ENCODE peak calls at places on chromosomes 2 and 18, in four cellular contexts. E, X, A and U are unnamed samples.

GRCh38 chr2:239383036-239383795 is 17.6 kb downstream of the HDAC4 start:
- DNase-seq in E (no peak), X (no peak), A (no peak), U (no peak)

GRCh38 chr18:21194871-21195771 is 46.9 kb upstream of the GREB1L start:
- DNase-seq in E (peak), X (no peak), A (peak), U (peak)

GRCh38 chr2:98716786-98717185 is 14.1 kb downstream of the MGAT4A start:
- DNase-seq in E (no peak), X (no peak), A (no peak), U (no peak)

GRCh38 chr18:8063733-8064132 is 496.6 kb downstream of the PTPRM start:
- DNase-seq in E (no peak), X (no peak), A (no peak), U (no peak)

GRCh38 chr18:6239716-6240115 is 175.0 kb downstream of the L3MBTL4 start:
- DNase-seq in E (no peak), X (no peak), A (no peak), U (no peak)

GRCh38 chr2:15894459-15895144 is 45.7 kb upstream of the MYCN start:
- DNase-seq in E (no peak), X (no peak), A (no peak), U (no peak)

GRCh38 chr2:42925742-42926437 is 133.5 kb upstream of the HAAO start:
- DNase-seq in E (no peak), X (no peak), A (no peak), U (peak)

GRCh38 chr2:220006152-220006551 is 378.7 kb downstream of the SLC4A3 start:
- DNase-seq in E (no peak), X (no peak), A (no peak), U (no peak)

GRCh38 chr18:63850010-63850409 is 37.5 kb upstream of the SERPINB2 start:
- DNase-seq in E (no peak), X (peak), A (peak), U (peak)

GRCh38 chr2:137770161-137770560 is 194.1 kb upstream of the HNMT start:
- DNase-seq in E (no peak), X (no peak), A (no peak), U (no peak)

GRCh38 chr18:73007195-73007934 is 139.6 kb upstream of the NETO1 start:
- DNase-seq in E (no peak), X (no peak), A (no peak), U (no peak)

GRCh38 chr2:212114489-212114888 is 424.1 kb downstream of the ERBB4 start:
- DNase-seq in E (no peak), X (no peak), A (no peak), U (no peak)

GRCh38 chr2:99403524-99403923 is 66.3 kb downstream of the EIF5B start:
- DNase-seq in E (no peak), X (peak), A (no peak), U (peak)

GRCh38 chr2:56009758-56010534 is 86.4 kb upstream of the EFEMP1 start:
- DNase-seq in E (no peak), X (no peak), A (no peak), U (peak)

GRCh38 chr2:16179701-16180402 is 239.5 kb downstream of the MYCN start:
- DNase-seq in E (no peak), X (peak), A (no peak), U (no peak)

GRCh38 chr2:152504618-152505017 is 169.6 kb downstream of the FMNL2 start:
- DNase-seq in E (no peak), X (no peak), A (no peak), U (no peak)

GRCh38 chr2:15608392-15608761 is 16.7 kb downstream of the DDX1 start:
- DNase-seq in E (no peak), X (no peak), A (no peak), U (no peak)

GRCh38 chr2:10478916-10479315 is 30.8 kb upstream of the ODC1 start:
- DNase-seq in E (no peak), X (no peak), A (no peak), U (no peak)

GRCh38 chr2:181474227-181474626 is 17.0 kb downstream of the ITGA4 start:
- DNase-seq in E (no peak), X (no peak), A (no peak), U (no peak)

GRCh38 chr2:190571666-190572065 is 37.1 kb upstream of the NEMP2 start:
- DNase-seq in E (no peak), X (no peak), A (no peak), U (no peak)

GRCh38 chr18:39167990-39168389 is 1602.4 kb upstream of the CELF4 start:
- DNase-seq in E (no peak), X (no peak), A (no peak), U (no peak)

GRCh38 chr2:196926562-196927317 is at the start of gene PGAP1:
- DNase-seq in E (peak), X (peak), A (peak), U (peak)

GRCh38 chr2:46634905-46635304 is 155.5 kb downstream of the TMEM247 start:
- DNase-seq in E (no peak), X (no peak), A (no peak), U (no peak)

GRCh38 chr2:238509151-238509820 is 82.6 kb downstream of the ASB1 start:
- DNase-seq in E (no peak), X (peak), A (no peak), U (no peak)

GRCh38 chr2:134402385-134402784 is 148.5 kb downstream of the MGAT5 start:
- DNase-seq in E (no peak), X (no peak), A (no peak), U (peak)

GRCh38 chr2:109385506-109385905 is 228.3 kb downstream of the SEPTIN10 start:
- DNase-seq in E (no peak), X (no peak), A (no peak), U (no peak)

GRCh38 chr2:52933878-52934277 is 833.7 kb upstream of the CHAC2 start:
- DNase-seq in E (no peak), X (no peak), A (no peak), U (no peak)

GRCh38 chr2:240921319-240922233 is 15.4 kb downstream of the CROCC2 start:
- DNase-seq in E (no peak), X (peak), A (no peak), U (no peak)

GRCh38 chr18:2982452-2983172 is 30.3 kb downstream of the LPIN2 start:
- DNase-seq in E (peak), X (no peak), A (no peak), U (peak)

GRCh38 chr2:150080115-150080514 is 407.4 kb downstream of the RND3 start:
- DNase-seq in E (no peak), X (no peak), A (no peak), U (no peak)

GRCh38 chr2:176093889-176094232 is 1.3 kb downstream of the HOXD13 start:
- DNase-seq in E (no peak), X (no peak), A (no peak), U (no peak)

GRCh38 chr2:158505448-158505934 is 48.7 kb downstream of the PKP4 start:
- DNase-seq in E (peak), X (no peak), A (no peak), U (no peak)

GRCh38 chr2:158499383-158499782 is 42.6 kb downstream of the PKP4 start:
- DNase-seq in E (no peak), X (no peak), A (no peak), U (no peak)

GRCh38 chr2:158501301-158501700 is 44.5 kb downstream of the PKP4 start:
- DNase-seq in E (no peak), X (no peak), A (no peak), U (no peak)

GRCh38 chr2:158504088-158504487 is 47.3 kb downstream of the PKP4 start:
- DNase-seq in E (no peak), X (no peak), A (no peak), U (peak)

DNA sequence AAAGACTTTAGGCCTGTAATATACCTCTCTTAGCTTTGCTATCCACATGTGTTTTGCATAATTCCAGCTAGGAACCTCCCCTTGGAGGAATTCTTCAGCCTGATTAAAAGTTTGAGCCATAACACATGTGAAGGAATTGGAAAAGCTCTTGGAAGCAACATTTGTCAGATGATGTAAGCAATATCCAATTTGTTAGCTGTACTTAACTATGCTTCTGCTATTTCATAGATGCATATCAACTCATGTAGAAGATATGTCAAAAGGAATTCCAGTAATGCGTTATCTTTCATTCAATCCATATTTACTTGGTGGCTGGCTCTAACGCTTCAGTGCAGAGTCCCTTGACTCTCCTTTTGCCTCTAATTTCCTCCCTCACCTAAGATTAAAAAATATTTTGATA is 46.2 kb downstream of the PKP4 start:
- DNase-seq in E (no peak), X (no peak), A (no peak), U (peak)
- TF ChIP-seq ELF4 in E (no peak), X (no peak), A (no peak), U (no peak)

DNA sequence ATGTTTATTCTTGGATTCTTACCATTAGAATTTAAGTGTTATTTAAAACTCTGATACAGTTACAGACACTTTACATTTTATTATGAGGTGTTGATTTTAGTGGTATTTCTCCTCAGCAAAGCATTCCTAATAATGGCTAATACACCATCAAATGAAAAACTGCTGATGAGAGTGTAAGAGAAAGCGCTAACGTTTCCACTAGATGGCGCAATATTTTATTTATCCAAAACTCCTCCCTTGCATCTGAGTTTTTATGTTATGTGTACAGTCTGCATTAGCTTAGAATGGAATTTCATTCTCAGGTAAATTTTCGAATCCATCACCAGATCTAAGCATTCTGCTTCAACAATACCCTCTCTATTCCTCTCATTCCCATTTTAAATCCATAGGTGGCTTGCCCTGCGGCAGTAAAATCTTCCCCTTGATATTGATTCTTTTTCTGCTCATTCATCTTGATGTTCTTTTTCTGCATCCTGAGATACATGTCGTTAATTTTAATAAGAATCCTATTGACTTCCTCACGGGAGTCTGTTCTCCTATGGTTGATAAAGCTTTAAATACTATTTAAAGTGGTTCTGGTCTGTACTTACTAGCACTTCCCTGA is 53.9 kb downstream of the PRKRA start:
- DNase-seq in E (peak), X (no peak), A (peak), U (peak)
- TF ChIP-seq ELF4 in E (no peak), X (no peak), A (no peak), U (no peak)

GRCh38 chr2:2771721-2772411 is 440.8 kb upstream of the MYT1L start:
- DNase-seq in E (no peak), X (no peak), A (no peak), U (no peak)

GRCh38 chr2:2777213-2777612 is 446.1 kb upstream of the MYT1L start:
- DNase-seq in E (no peak), X (no peak), A (no peak), U (no peak)

GRCh38 chr2:2775018-2775417 is 443.9 kb upstream of the MYT1L start:
- DNase-seq in E (no peak), X (no peak), A (no peak), U (no peak)

GRCh38 chr2:2769481-2770431 is 438.7 kb upstream of the MYT1L start:
- DNase-seq in E (no peak), X (no peak), A (no peak), U (no peak)

DNA sequence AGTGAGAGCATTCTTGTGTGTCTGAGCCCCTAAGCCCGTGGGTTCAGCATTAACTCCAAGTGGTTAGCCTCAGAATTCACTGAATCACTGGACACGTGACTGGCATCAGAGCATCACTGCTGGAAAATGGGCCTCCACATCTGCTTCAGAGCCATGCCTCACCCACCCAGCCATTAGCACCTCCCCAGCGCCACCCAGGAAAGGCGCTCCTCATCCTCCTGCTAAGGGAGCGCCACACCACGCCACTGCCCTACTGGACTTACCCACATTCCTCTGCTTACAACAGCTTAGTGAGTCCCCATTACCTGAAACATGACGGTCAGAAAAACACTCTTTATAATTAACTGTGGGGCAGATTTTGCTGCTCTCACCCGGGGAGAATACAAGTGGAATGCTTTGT is 442.6 kb upstream of the MYT1L start:
- DNase-seq in E (no peak), X (no peak), A (no peak), U (no peak)
- TF ChIP-seq ELF4 in E (no peak), X (no peak), A (no peak), U (no peak)

GRCh38 chr2:224163573-224164307 is 124.7 kb upstream of the SERPINE2 start:
- DNase-seq in E (no peak), X (no peak), A (no peak), U (no peak)
- TF ChIP-seq ELF4 in E (no peak), X (no peak), A (no peak), U (no peak)

GRCh38 chr2:69437751-69438154 is 518 bp upstream of the NFU1 start:
- DNase-seq in E (no peak), X (no peak), A (no peak), U (no peak)

GRCh38 chr2:69434753-69435152 is 2.5 kb downstream of the NFU1 start:
- DNase-seq in E (peak), X (no peak), A (no peak), U (no peak)

GRCh38 chr2:69436937-69437750 is at the start of gene NFU1:
- DNase-seq in E (peak), X (peak), A (peak), U (peak)

GRCh38 chr2:69438580-69438979 is 1.3 kb upstream of the NFU1 start:
- DNase-seq in E (no peak), X (no peak), A (no peak), U (no peak)

GRCh38 chr2:69436594-69436936 is 670 bp downstream of the NFU1 start:
- DNase-seq in E (no peak), X (no peak), A (no peak), U (no peak)
- TF ChIP-seq ELF4 in E (no peak), X (no peak), A (no peak), U (no peak)

GRCh38 chr2:131566371-131566770 is 38.7 kb downstream of the CCDC74A start:
- DNase-seq in E (no peak), X (no peak), A (no peak), U (no peak)
- TF ChIP-seq ELF4 in E (no peak), X (no peak), A (no peak), U (no peak)

DNA sequence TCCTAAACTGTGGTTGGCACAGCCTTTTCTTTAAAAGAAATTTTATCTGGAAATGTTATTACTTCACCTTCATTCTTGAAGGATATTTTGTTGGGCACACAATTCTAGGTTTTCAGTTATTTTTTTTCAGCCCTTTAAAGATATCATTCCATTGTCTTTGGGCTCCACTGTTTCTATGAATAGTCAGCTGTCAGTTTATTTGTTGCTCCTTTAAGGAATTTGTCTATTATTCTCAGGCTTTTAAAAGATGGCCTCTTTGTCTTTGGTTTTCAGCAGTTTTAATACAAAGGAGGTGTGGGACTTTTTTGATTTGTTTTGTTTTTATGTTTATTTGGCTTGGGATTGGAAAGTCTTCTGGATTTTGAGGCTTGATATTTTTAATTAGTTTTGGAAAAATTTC is 61.8 kb downstream of the VAPA start:
- DNase-seq in E (no peak), X (no peak), A (no peak), U (no peak)
- TF ChIP-seq ELF4 in E (no peak), X (no peak), A (no peak), U (no peak)

GRCh38 chr2:231429152-231429551 is 33.6 kb downstream of the B3GNT7 start:
- DNase-seq in E (no peak), X (no peak), A (no peak), U (no peak)

GRCh38 chr2:231423176-231423575 is 27.7 kb downstream of the B3GNT7 start:
- DNase-seq in E (no peak), X (no peak), A (no peak), U (no peak)

GRCh38 chr2:231427116-231427515 is 31.6 kb downstream of the B3GNT7 start:
- DNase-seq in E (no peak), X (no peak), A (no peak), U (no peak)

GRCh38 chr2:231425811-231426703 is 30.5 kb downstream of the B3GNT7 start:
- DNase-seq in E (no peak), X (no peak), A (no peak), U (no peak)

DNA sequence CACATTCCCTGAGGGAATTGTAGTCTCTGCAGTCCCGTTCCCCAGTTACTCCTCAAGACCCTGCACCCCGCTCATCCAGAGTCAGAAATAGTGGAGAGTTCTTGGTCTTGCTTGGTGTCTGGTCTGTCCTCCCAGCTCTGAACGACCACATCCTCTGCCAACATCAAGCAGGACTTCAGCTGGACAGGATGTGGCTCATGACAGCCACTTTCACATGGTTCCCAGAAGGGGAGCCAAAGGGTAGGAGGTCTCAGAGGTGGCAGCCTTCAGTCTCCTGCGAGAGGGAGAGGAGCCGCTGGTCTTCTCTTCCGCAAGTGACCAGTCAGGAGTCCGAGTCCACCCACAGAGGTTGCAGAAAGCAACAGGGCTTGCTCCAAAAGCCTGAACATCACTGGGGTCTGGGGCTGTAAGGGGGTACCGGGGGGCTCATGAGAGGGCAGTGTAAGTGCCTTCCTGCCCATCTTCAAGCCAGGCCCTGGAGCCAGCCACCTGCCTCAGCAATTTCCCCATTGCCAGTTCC is 29.8 kb downstream of the B3GNT7 start:
- DNase-seq in E (no peak), X (no peak), A (no peak), U (peak)
- TF ChIP-seq ELF4 in E (no peak), X (no peak), A (no peak), U (no peak)